ENCODE peak calls at places on chromosomes 5 and 9, in eight cellular contexts. One of them, this sample, is unnamed. For H4K20me1, the result is how much of the 10 kb centered on the place peaks cover.

GRCh38 chr9:116081437-116082110 is 72.0 kb upstream of the PAPPA start:
- DNase-seq in HCT116: no peak
- DNase-seq in K562: no peak
- DNase-seq in fibroblast of lung: peak
- DNase-seq in neural progenitor cell: no peak
- DNase-seq in mammary epithelial cell: no peak
- DNase-seq in GM23248: no peak
- DNase-seq in H9: no peak
- DNase-seq in this sample: no peak

GRCh38 chr5:107472620-107473064 is 198.1 kb downstream of the EFNA5 start:
- DNase-seq in HCT116: no peak
- DNase-seq in K562: no peak
- DNase-seq in fibroblast of lung: no peak
- DNase-seq in neural progenitor cell: no peak
- DNase-seq in mammary epithelial cell: no peak
- DNase-seq in GM23248: no peak
- DNase-seq in H9: peak
- DNase-seq in this sample: no peak

GRCh38 chr5:65986796-65987195 is 60.4 kb downstream of the ERBIN start:
- DNase-seq in HCT116: no peak
- DNase-seq in K562: no peak
- DNase-seq in fibroblast of lung: no peak
- DNase-seq in neural progenitor cell: no peak
- DNase-seq in mammary epithelial cell: no peak
- DNase-seq in GM23248: no peak
- DNase-seq in H9: no peak
- DNase-seq in this sample: no peak

GRCh38 chr5:120297621-120298020 is 166.5 kb upstream of the PRR16 start:
- DNase-seq in HCT116: no peak
- DNase-seq in K562: no peak
- DNase-seq in fibroblast of lung: peak
- DNase-seq in neural progenitor cell: no peak
- DNase-seq in mammary epithelial cell: no peak
- DNase-seq in GM23248: peak
- DNase-seq in H9: no peak
- DNase-seq in this sample: no peak

GRCh38 chr9:121850366-121850765 is 198.9 kb downstream of the DAB2IP start:
- DNase-seq in HCT116: no peak
- DNase-seq in K562: no peak
- DNase-seq in fibroblast of lung: no peak
- DNase-seq in neural progenitor cell: no peak
- DNase-seq in mammary epithelial cell: no peak
- DNase-seq in GM23248: no peak
- DNase-seq in H9: no peak
- DNase-seq in this sample: no peak

GRCh38 chr5:76401801-76402250 is 1.3 kb upstream of the IQGAP2 start:
- DNase-seq in HCT116: no peak
- DNase-seq in K562: no peak
- DNase-seq in fibroblast of lung: no peak
- DNase-seq in neural progenitor cell: no peak
- DNase-seq in mammary epithelial cell: no peak
- DNase-seq in GM23248: no peak
- DNase-seq in H9: no peak
- DNase-seq in this sample: peak

GRCh38 chr5:178982941-178983340 is 12.2 kb downstream of the GRM6 start:
- DNase-seq in HCT116: no peak
- DNase-seq in K562: no peak
- DNase-seq in fibroblast of lung: no peak
- DNase-seq in neural progenitor cell: no peak
- DNase-seq in mammary epithelial cell: no peak
- DNase-seq in GM23248: no peak
- DNase-seq in H9: no peak
- DNase-seq in this sample: no peak

GRCh38 chr5:54580997-54581741 is 63.6 kb downstream of the SNX18 start:
- DNase-seq in HCT116: no peak
- DNase-seq in K562: no peak
- DNase-seq in fibroblast of lung: no peak
- DNase-seq in neural progenitor cell: no peak
- DNase-seq in mammary epithelial cell: no peak
- DNase-seq in GM23248: peak
- DNase-seq in H9: no peak
- DNase-seq in this sample: no peak

GRCh38 chr5:35902032-35902681 is 36.3 kb downstream of the CAPSL start:
- DNase-seq in HCT116: no peak
- DNase-seq in K562: no peak
- DNase-seq in fibroblast of lung: peak
- DNase-seq in neural progenitor cell: no peak
- DNase-seq in mammary epithelial cell: no peak
- DNase-seq in GM23248: no peak
- DNase-seq in H9: no peak
- DNase-seq in this sample: no peak

GRCh38 chr5:134463991-134464760 is 52.5 kb upstream of the CDKN2AIPNL start:
- DNase-seq in HCT116: no peak
- DNase-seq in K562: no peak
- DNase-seq in fibroblast of lung: no peak
- DNase-seq in neural progenitor cell: no peak
- DNase-seq in mammary epithelial cell: no peak
- DNase-seq in GM23248: peak
- DNase-seq in H9: no peak
- DNase-seq in this sample: peak

GRCh38 chr5:55570026-55570425 is 35.3 kb upstream of the PLPP1 start:
- DNase-seq in HCT116: no peak
- DNase-seq in K562: no peak
- DNase-seq in fibroblast of lung: no peak
- DNase-seq in neural progenitor cell: peak
- DNase-seq in mammary epithelial cell: no peak
- DNase-seq in GM23248: peak
- DNase-seq in H9: no peak
- DNase-seq in this sample: no peak

GRCh38 chr9:133679466-133680051 is 43.4 kb downstream of the DBH start:
- DNase-seq in HCT116: no peak
- DNase-seq in K562: no peak
- DNase-seq in fibroblast of lung: no peak
- DNase-seq in neural progenitor cell: no peak
- DNase-seq in mammary epithelial cell: no peak
- DNase-seq in GM23248: no peak
- DNase-seq in H9: no peak
- DNase-seq in this sample: no peak

GRCh38 chr5:66144799-66145390 is 795 bp downstream of the SREK1 start:
- DNase-seq in HCT116: no peak
- DNase-seq in K562: peak
- DNase-seq in fibroblast of lung: no peak
- DNase-seq in neural progenitor cell: no peak
- DNase-seq in mammary epithelial cell: no peak
- DNase-seq in GM23248: peak
- DNase-seq in H9: no peak
- DNase-seq in this sample: no peak

GRCh38 chr9:107323836-107324235 is 40.8 kb downstream of the RAD23B start:
- DNase-seq in HCT116: no peak
- DNase-seq in K562: no peak
- DNase-seq in fibroblast of lung: no peak
- DNase-seq in neural progenitor cell: no peak
- DNase-seq in mammary epithelial cell: no peak
- DNase-seq in GM23248: no peak
- DNase-seq in H9: no peak
- DNase-seq in this sample: no peak

GRCh38 chr9:107325842-107326241 is 42.8 kb downstream of the RAD23B start:
- DNase-seq in HCT116: no peak
- DNase-seq in K562: no peak
- DNase-seq in fibroblast of lung: no peak
- DNase-seq in neural progenitor cell: no peak
- DNase-seq in mammary epithelial cell: no peak
- DNase-seq in GM23248: no peak
- DNase-seq in H9: no peak
- DNase-seq in this sample: no peak

GRCh38 chr9:107330420-107330819 is 47.3 kb downstream of the RAD23B start:
- DNase-seq in HCT116: no peak
- DNase-seq in K562: no peak
- DNase-seq in fibroblast of lung: no peak
- DNase-seq in neural progenitor cell: no peak
- DNase-seq in mammary epithelial cell: no peak
- DNase-seq in GM23248: no peak
- DNase-seq in H9: no peak
- DNase-seq in this sample: no peak

GRCh38 chr9:107332883-107333282 is 49.8 kb downstream of the RAD23B start:
- DNase-seq in HCT116: no peak
- DNase-seq in K562: no peak
- DNase-seq in fibroblast of lung: no peak
- DNase-seq in neural progenitor cell: no peak
- DNase-seq in mammary epithelial cell: no peak
- DNase-seq in GM23248: no peak
- DNase-seq in H9: no peak
- DNase-seq in this sample: no peak

GRCh38 chr9:107328510-107328909 is 45.4 kb downstream of the RAD23B start:
- DNase-seq in HCT116: no peak
- DNase-seq in K562: no peak
- DNase-seq in fibroblast of lung: no peak
- DNase-seq in neural progenitor cell: no peak
- DNase-seq in mammary epithelial cell: no peak
- DNase-seq in GM23248: no peak
- DNase-seq in H9: no peak
- DNase-seq in this sample: no peak
- H4K20me1 ChIP-seq in HCT116: half or more
- H4K20me1 ChIP-seq in K562: under half
- H4K20me1 ChIP-seq in fibroblast of lung: under half
- H4K20me1 ChIP-seq in neural progenitor cell: under half
- H4K20me1 ChIP-seq in mammary epithelial cell: under half
- H4K20me1 ChIP-seq in GM23248: under half
- H4K20me1 ChIP-seq in H9: under half
- H4K20me1 ChIP-seq in this sample: under half

GRCh38 chr9:89313842-89314241 is 2.8 kb downstream of the CKS2 start:
- DNase-seq in HCT116: no peak
- DNase-seq in K562: no peak
- DNase-seq in fibroblast of lung: no peak
- DNase-seq in neural progenitor cell: no peak
- DNase-seq in mammary epithelial cell: peak
- DNase-seq in GM23248: peak
- DNase-seq in H9: no peak
- DNase-seq in this sample: no peak

GRCh38 chr9:89312154-89312616 is 1.2 kb downstream of the CKS2 start:
- DNase-seq in HCT116: no peak
- DNase-seq in K562: peak
- DNase-seq in fibroblast of lung: peak
- DNase-seq in neural progenitor cell: peak
- DNase-seq in mammary epithelial cell: peak
- DNase-seq in GM23248: peak
- DNase-seq in H9: no peak
- DNase-seq in this sample: peak

GRCh38 chr9:89317282-89317681 is 1.0 kb upstream of the SECISBP2 start:
- DNase-seq in HCT116: no peak
- DNase-seq in K562: no peak
- DNase-seq in fibroblast of lung: no peak
- DNase-seq in neural progenitor cell: no peak
- DNase-seq in mammary epithelial cell: no peak
- DNase-seq in GM23248: no peak
- DNase-seq in H9: no peak
- DNase-seq in this sample: peak

GRCh38 chr9:89315482-89315881 is 2.8 kb upstream of the SECISBP2 start:
- DNase-seq in HCT116: no peak
- DNase-seq in K562: no peak
- DNase-seq in fibroblast of lung: no peak
- DNase-seq in neural progenitor cell: no peak
- DNase-seq in mammary epithelial cell: no peak
- DNase-seq in GM23248: no peak
- DNase-seq in H9: no peak
- DNase-seq in this sample: no peak

DNA sequence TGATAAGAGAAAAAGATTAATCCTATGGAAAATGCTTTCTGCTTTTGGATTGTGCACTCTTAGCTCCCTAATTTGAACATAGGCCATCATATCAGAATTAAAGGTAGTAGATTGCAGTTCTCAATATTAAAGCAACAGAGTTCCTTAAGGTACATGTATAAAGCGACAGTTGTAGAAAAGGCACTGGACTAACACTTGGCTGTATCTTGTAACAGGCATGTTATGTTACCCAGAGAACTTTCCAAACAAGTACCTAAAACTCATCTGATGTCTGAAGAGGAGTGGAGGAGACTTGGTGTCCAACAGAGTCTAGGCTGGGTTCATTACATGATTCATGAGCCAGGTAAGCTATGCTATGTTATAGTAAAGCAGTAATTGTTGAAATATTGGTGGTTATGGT is 3.3 kb upstream of the SECISBP2 start:
- DNase-seq in HCT116: no peak
- DNase-seq in K562: no peak
- DNase-seq in fibroblast of lung: no peak
- DNase-seq in neural progenitor cell: no peak
- DNase-seq in mammary epithelial cell: no peak
- DNase-seq in GM23248: no peak
- DNase-seq in H9: no peak
- DNase-seq in this sample: peak
- H3K4me2 ChIP-seq in HCT116: peak
- H3K4me2 ChIP-seq in K562: peak
- H3K4me2 ChIP-seq in fibroblast of lung: peak
- H3K4me2 ChIP-seq in neural progenitor cell: peak
- H3K4me2 ChIP-seq in mammary epithelial cell: peak
- H3K4me2 ChIP-seq in GM23248: peak
- H3K4me2 ChIP-seq in H9: no peak
- H3K4me2 ChIP-seq in this sample: peak

GRCh38 chr5:116502097-116502496 is 72.5 kb downstream of the SEMA6A start:
- DNase-seq in HCT116: no peak
- DNase-seq in K562: no peak
- DNase-seq in fibroblast of lung: no peak
- DNase-seq in neural progenitor cell: no peak
- DNase-seq in mammary epithelial cell: no peak
- DNase-seq in GM23248: no peak
- DNase-seq in H9: no peak
- DNase-seq in this sample: no peak

GRCh38 chr5:116494784-116495480 is 79.7 kb downstream of the SEMA6A start:
- DNase-seq in HCT116: no peak
- DNase-seq in K562: no peak
- DNase-seq in fibroblast of lung: no peak
- DNase-seq in neural progenitor cell: peak
- DNase-seq in mammary epithelial cell: no peak
- DNase-seq in GM23248: no peak
- DNase-seq in H9: no peak
- DNase-seq in this sample: no peak

GRCh38 chr5:116495786-116496185 is 78.8 kb downstream of the SEMA6A start:
- DNase-seq in HCT116: no peak
- DNase-seq in K562: no peak
- DNase-seq in fibroblast of lung: no peak
- DNase-seq in neural progenitor cell: no peak
- DNase-seq in mammary epithelial cell: no peak
- DNase-seq in GM23248: no peak
- DNase-seq in H9: no peak
- DNase-seq in this sample: no peak

GRCh38 chr5:116498478-116498877 is 76.1 kb downstream of the SEMA6A start:
- DNase-seq in HCT116: no peak
- DNase-seq in K562: no peak
- DNase-seq in fibroblast of lung: no peak
- DNase-seq in neural progenitor cell: no peak
- DNase-seq in mammary epithelial cell: no peak
- DNase-seq in GM23248: no peak
- DNase-seq in H9: no peak
- DNase-seq in this sample: no peak

GRCh38 chr5:116497648-116498047 is 77.0 kb downstream of the SEMA6A start:
- DNase-seq in HCT116: no peak
- DNase-seq in K562: no peak
- DNase-seq in fibroblast of lung: no peak
- DNase-seq in neural progenitor cell: no peak
- DNase-seq in mammary epithelial cell: no peak
- DNase-seq in GM23248: no peak
- DNase-seq in H9: no peak
- DNase-seq in this sample: no peak
- H4K20me1 ChIP-seq in HCT116: under half
- H4K20me1 ChIP-seq in K562: under half
- H4K20me1 ChIP-seq in fibroblast of lung: under half
- H4K20me1 ChIP-seq in neural progenitor cell: half or more
- H4K20me1 ChIP-seq in mammary epithelial cell: under half
- H4K20me1 ChIP-seq in GM23248: under half
- H4K20me1 ChIP-seq in H9: under half
- H4K20me1 ChIP-seq in this sample: under half

GRCh38 chr5:81856948-81857928 is 106.3 kb upstream of the SSBP2 start:
- DNase-seq in HCT116: no peak
- DNase-seq in K562: peak
- DNase-seq in fibroblast of lung: peak
- DNase-seq in neural progenitor cell: peak
- DNase-seq in mammary epithelial cell: peak
- DNase-seq in GM23248: peak
- DNase-seq in H9: peak
- DNase-seq in this sample: peak
- H3K4me2 ChIP-seq in HCT116: no peak
- H3K4me2 ChIP-seq in K562: no peak
- H3K4me2 ChIP-seq in fibroblast of lung: no peak
- H3K4me2 ChIP-seq in neural progenitor cell: no peak
- H3K4me2 ChIP-seq in mammary epithelial cell: peak
- H3K4me2 ChIP-seq in GM23248: no peak
- H3K4me2 ChIP-seq in H9: no peak
- H3K4me2 ChIP-seq in this sample: no peak

This sample was measured in Karpas-422.